ENCODE peak calls at places on chromosomes 6 and 20, in six cellular contexts. O, H, S, B, J and Q are unnamed samples.

GRCh38 chr6:111011360-111012142 is 29.7 kb downstream of the RPF2 start:
- DNase-seq in O (peak), H (peak), S (peak), B (peak), J (peak), Q (peak)

GRCh38 chr6:110999634-111000270 is 17.9 kb downstream of the RPF2 start:
- DNase-seq in O (no peak), H (peak), S (no peak), B (peak), J (no peak), Q (peak)

GRCh38 chr20:8375898-8376297 is 243.8 kb downstream of the PLCB1 start:
- DNase-seq in O (no peak), H (no peak), S (no peak), B (peak), J (no peak), Q (peak)

GRCh38 chr6:158488065-158488464 is 71.8 kb upstream of the TMEM181 start:
- DNase-seq in O (peak), H (peak), S (peak), B (peak), J (no peak), Q (peak)

GRCh38 chr20:62651285-62652021 is 9.2 kb downstream of the SLCO4A1 start:
- DNase-seq in O (no peak), H (no peak), S (no peak), B (peak), J (peak), Q (no peak)

GRCh38 chr20:5173763-5174162 is 47.0 kb downstream of the CDS2 start:
- DNase-seq in O (no peak), H (no peak), S (no peak), B (no peak), J (no peak), Q (no peak)

GRCh38 chr20:57092112-57092899 is 174.1 kb downstream of the BMP7 start:
- DNase-seq in O (peak), H (peak), S (no peak), B (peak), J (peak), Q (peak)

GRCh38 chr20:31475032-31475431 is at the start of the genes DEFB124 and REM1:
- DNase-seq in O (no peak), H (no peak), S (no peak), B (no peak), J (peak), Q (no peak)

GRCh38 chr6:98977606-98978292 is 30.0 kb upstream of the FBXL4 start:
- DNase-seq in O (no peak), H (no peak), S (no peak), B (no peak), J (no peak), Q (no peak)

DNA sequence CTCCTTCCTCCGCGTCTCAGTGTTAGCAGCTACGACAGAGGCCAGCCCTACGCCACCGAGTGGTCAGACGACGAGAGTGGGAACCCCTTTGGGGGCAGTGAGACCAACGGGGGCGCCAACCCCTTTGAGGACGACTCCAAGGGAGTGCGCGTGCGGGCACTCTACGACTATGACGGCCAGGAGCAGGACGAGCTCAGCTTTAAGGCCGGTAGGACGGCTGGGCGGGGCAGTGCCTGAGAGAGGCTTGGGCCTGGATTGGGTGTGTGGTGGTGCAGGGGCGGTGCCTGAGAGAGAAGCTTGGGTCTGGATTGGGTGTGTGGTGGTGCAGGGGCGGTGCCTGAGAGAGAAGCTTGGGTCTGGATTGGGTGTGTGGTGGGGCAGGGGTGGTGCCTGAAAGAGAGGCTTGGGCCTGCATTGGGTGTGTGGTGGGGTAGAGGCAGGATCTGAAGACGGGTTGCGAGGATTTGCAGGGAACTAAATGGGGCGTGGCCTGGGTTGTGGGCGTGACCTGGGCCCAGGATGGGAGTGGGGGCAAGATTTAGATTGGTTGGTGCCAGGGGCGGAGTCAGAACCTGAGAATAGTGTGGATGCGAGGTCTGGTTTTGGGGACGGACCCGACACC is 24.4 kb downstream of the SPDEF start:
- DNase-seq in O (no peak), H (peak), S (no peak), B (peak), J (no peak), Q (peak)
- H3K4me3 ChIP-seq in O (no peak), H (peak), S (no peak), B (peak), J (no peak), Q (peak)

GRCh38 chr20:577167-577791 is 32.8 kb downstream of the TCF15 start:
- DNase-seq in O (peak), H (peak), S (no peak), B (no peak), J (no peak), Q (no peak)
- TF ChIP-seq CTCF in O (peak), H (peak), S (peak), B (peak), J (no peak), Q (peak)

DNA sequence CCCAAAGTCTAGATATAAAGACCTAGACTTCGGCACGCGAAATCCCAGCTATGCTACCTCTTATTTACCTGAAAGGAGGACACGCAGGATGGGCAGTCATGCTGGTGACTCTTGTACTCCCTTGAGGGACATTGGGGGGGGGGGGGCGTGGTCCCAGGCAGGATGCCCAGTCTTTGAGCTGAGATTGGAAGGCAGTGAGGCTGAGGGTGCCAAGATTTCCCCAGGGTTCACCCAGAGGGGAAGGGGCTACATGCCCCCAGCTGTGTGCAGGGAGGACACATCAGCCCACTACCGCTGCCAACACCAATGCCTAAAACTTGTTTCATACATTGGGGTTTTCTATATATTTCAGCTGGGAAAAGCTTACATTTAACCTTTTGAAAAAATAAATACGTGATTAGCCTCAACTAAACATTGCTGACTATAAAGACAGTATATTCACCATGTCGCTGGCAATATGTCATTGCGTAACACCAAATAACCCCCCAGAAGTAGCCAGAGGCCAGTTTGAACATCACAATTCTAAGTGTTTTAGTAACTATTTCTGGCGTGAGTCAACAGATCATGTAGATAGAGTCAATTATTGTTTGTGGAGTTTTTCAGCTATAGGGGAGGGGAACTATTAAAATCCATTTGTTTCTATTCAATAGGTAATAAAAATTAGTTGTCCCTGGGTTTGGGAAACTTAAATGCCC is 21.6 kb downstream of the MGME1 start:
- DNase-seq in O (no peak), H (no peak), S (no peak), B (no peak), J (no peak), Q (no peak)
- H3K4me3 ChIP-seq in O (no peak), H (no peak), S (no peak), B (no peak), J (no peak), Q (no peak)

GRCh38 chr20:40265872-40266533 is 423.0 kb downstream of the MAFB start:
- DNase-seq in O (no peak), H (peak), S (no peak), B (peak), J (peak), Q (peak)
- TF ChIP-seq CTCF in O (peak), H (peak), S (peak), B (peak), J (peak), Q (peak)

GRCh38 chr20:25271486-25272222 is 23.8 kb downstream of the PYGB start:
- DNase-seq in O (no peak), H (no peak), S (no peak), B (no peak), J (no peak), Q (no peak)

GRCh38 chr20:25269057-25269832 is 21.4 kb downstream of the PYGB start:
- DNase-seq in O (no peak), H (no peak), S (no peak), B (no peak), J (no peak), Q (no peak)

GRCh38 chr20:25272223-25273000 is 24.5 kb downstream of the PYGB start:
- DNase-seq in O (no peak), H (peak), S (no peak), B (peak), J (no peak), Q (no peak)

GRCh38 chr20:25269833-25270170 is 21.9 kb downstream of the PYGB start:
- DNase-seq in O (no peak), H (no peak), S (no peak), B (no peak), J (no peak), Q (no peak)

GRCh38 chr20:25270829-25271251 is 23.0 kb downstream of the PYGB start:
- DNase-seq in O (no peak), H (no peak), S (no peak), B (no peak), J (no peak), Q (no peak)
- H3K4me3 ChIP-seq in O (no peak), H (no peak), S (no peak), B (no peak), J (no peak), Q (no peak)

DNA sequence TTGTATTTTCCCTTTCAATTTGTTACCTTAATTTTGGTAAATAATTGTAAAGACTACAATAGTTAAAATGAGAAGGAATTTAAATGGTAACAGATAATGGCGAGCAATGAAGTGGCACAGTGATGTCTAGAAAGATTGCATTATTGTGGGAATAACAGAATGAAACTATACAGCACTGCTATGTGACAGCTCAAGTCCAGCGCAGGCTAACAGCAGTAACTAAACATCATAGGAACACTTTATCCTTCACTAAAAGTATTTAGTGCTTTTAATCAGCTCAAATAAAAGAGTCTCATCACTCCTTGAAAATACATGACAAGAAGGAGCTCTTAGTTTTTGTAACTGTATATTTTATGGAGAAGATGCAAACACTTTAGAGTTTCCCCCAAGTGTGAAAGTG is 190.8 kb downstream of the TENT5A start:
- DNase-seq in O (no peak), H (no peak), S (no peak), B (no peak), J (no peak), Q (peak)
- TF ChIP-seq CTCF in O (no peak), H (no peak), S (no peak), B (no peak), J (no peak), Q (no peak)